ENCODE peak calls at places on chromosomes 16 and 17, in four cellular contexts. V is ascending aorta, Y is A549, R is DND-41. M is an unnamed sample.

GRCh38 chr17:48973806-48974205 is 5.4 kb upstream of the GIP start:
- DNase-seq in V (no peak), R (no peak), Y (no peak), M (no peak)

GRCh38 chr16:88782454-88783390 is 2.3 kb downstream of the PIEZO1 start:
- DNase-seq in V (peak), Y (no peak), R (no peak), M (peak)

GRCh38 chr17:6779411-6779810 is 3.4 kb downstream of the FBXO39 start:
- DNase-seq in R (no peak), Y (no peak), V (no peak), M (no peak)

GRCh38 chr16:89009343-89010209 is 32.6 kb upstream of the CBFA2T3 start:
- DNase-seq in V (no peak), Y (no peak), R (peak), M (peak)

GRCh38 chr16:88453621-88454314 is 688 bp downstream of the ZFPM1 start:
- DNase-seq in R (peak), Y (no peak), V (no peak), M (no peak)

GRCh38 chr17:41935641-41936040 is 5.2 kb downstream of the ODAD4 start:
- DNase-seq in Y (no peak), R (no peak), V (no peak), M (no peak)

GRCh38 chr17:44707755-44708400 is 587 bp upstream of the DBF4B start:
- DNase-seq in Y (no peak), V (no peak), R (no peak), M (no peak)

GRCh38 chr16:85613609-85614337 is 651 bp downstream of the GSE1 start:
- DNase-seq in R (peak), V (peak), Y (peak), M (no peak)

GRCh38 chr16:29898135-29898534 is 1.2 kb downstream of the SEZ6L2 start:
- DNase-seq in R (peak), Y (no peak), V (no peak), M (no peak)

GRCh38 chr17:74513987-74514631 is 17.2 kb downstream of the CD300LB start:
- DNase-seq in Y (peak), V (no peak), R (peak), M (no peak)

GRCh38 chr17:47760409-47761140 is 27.5 kb downstream of the TBX21 start:
- DNase-seq in R (no peak), V (no peak), Y (no peak), M (no peak)

GRCh38 chr17:80263253-80264047 is 2.8 kb downstream of the RNF213 start:
- DNase-seq in R (peak), Y (peak), V (peak), M (peak)

GRCh38 chr16:89060207-89060794 is 33.4 kb upstream of the ACSF3 start:
- DNase-seq in R (no peak), V (no peak), Y (no peak), M (no peak)

GRCh38 chr16:79372504-79373184 is 227.9 kb downstream of the MAF start:
- DNase-seq in V (no peak), Y (peak), R (no peak), M (no peak)

GRCh38 chr17:54270499-54270898 is 447.8 kb downstream of the KIF2B start:
- DNase-seq in Y (no peak), R (no peak), V (no peak), M (no peak)

GRCh38 chr16:85202631-85203461 is 90.6 kb upstream of the CIBAR2 start:
- DNase-seq in Y (no peak), R (no peak), V (peak), M (no peak)

GRCh38 chr17:47204722-47205418 is 4.3 kb upstream of the MYL4 start:
- DNase-seq in V (no peak), R (no peak), Y (no peak), M (no peak)

GRCh38 chr17:69523252-69523861 is 108.9 kb downstream of the MAP2K6 start:
- DNase-seq in Y (peak), V (peak), R (no peak), M (peak)

GRCh38 chr17:1773755-1774181 is 11.9 kb downstream of the SERPINF1 start:
- DNase-seq in Y (no peak), V (no peak), R (no peak), M (no peak)

GRCh38 chr17:28527859-28528258 is 21.7 kb downstream of the FOXN1 start:
- DNase-seq in R (no peak), Y (no peak), V (no peak), M (no peak)

GRCh38 chr17:28530250-28530649 is 22.2 kb downstream of the UNC119 start:
- DNase-seq in V (no peak), Y (no peak), R (no peak), M (no peak)

GRCh38 chr17:28527181-28527681 is 21.1 kb downstream of the FOXN1 start:
- DNase-seq in Y (no peak), R (no peak), V (no peak), M (no peak)

GRCh38 chr17:28528329-28529011 is 22.3 kb downstream of the FOXN1 start:
- DNase-seq in V (no peak), R (no peak), Y (no peak), M (no peak)

GRCh38 chr17:28529012-28529400 is 22.9 kb downstream of the FOXN1 start:
- DNase-seq in V (no peak), Y (no peak), R (no peak), M (no peak)
- H3K27ac ChIP-seq in V (no peak), Y (no peak), R (no peak), M (no peak)

GRCh38 chr16:66714062-66714461 is 17.5 kb upstream of the CMTM4 start:
- DNase-seq in R (no peak), Y (no peak), V (no peak), M (no peak)

GRCh38 chr16:66712512-66712911 is 16.0 kb upstream of the CMTM4 start:
- DNase-seq in V (no peak), R (no peak), Y (no peak), M (no peak)

GRCh38 chr16:66717112-66717675 is 20.7 kb upstream of the CMTM4 start:
- DNase-seq in V (no peak), R (peak), Y (peak), M (peak)

GRCh38 chr16:66713076-66713475 is 16.5 kb upstream of the CMTM4 start:
- DNase-seq in Y (no peak), V (no peak), R (no peak), M (no peak)

DNA sequence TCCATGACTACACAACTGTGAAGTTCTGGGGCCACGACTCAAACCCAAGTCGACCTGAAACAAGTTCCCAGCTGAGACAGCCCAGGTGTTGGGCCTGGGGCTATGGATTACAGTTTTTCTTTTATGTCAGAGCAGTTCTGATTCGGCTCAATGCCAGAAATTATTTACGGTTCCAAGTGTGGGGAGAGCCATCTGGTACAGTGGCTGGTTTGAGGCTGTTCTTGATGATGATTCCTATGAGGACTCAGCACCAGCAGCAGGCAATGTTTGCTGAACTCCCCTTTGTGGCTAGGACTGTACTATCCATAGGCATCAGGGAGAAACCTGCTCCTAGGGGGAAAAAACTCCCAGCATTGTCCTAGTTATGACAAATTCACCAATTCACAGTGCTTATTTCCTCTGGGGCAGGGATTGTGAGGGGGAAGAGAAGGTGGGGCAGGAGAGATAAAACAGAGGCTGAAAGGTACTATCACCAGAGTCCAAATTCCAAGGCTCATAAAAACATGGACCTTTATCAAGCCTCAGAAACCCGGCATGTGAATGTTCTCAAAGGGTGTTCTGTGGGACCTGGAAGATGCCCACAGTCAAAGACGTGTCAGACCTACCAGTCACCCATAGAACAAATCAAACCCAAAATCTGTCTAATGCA is 18.2 kb upstream of the CMTM4 start:
- DNase-seq in V (no peak), Y (no peak), R (no peak), M (no peak)
- H3K4me3 ChIP-seq in V (no peak), Y (no peak), R (no peak), M (no peak)

GRCh38 chr16:12203780-12204351 is 227.3 kb downstream of the SNX29 start:
- DNase-seq in R (no peak), Y (no peak), V (no peak), M (no peak)
- TF ChIP-seq CTCF in R (no peak), Y (no peak), V (no peak), M (no peak)

GRCh38 chr17:28476076-28476475 is 2.6 kb downstream of the SLC13A2 start:
- DNase-seq in V (no peak), Y (no peak), R (no peak), M (no peak)
- H3K27ac ChIP-seq in V (no peak), Y (no peak), R (no peak), M (no peak)

DNA sequence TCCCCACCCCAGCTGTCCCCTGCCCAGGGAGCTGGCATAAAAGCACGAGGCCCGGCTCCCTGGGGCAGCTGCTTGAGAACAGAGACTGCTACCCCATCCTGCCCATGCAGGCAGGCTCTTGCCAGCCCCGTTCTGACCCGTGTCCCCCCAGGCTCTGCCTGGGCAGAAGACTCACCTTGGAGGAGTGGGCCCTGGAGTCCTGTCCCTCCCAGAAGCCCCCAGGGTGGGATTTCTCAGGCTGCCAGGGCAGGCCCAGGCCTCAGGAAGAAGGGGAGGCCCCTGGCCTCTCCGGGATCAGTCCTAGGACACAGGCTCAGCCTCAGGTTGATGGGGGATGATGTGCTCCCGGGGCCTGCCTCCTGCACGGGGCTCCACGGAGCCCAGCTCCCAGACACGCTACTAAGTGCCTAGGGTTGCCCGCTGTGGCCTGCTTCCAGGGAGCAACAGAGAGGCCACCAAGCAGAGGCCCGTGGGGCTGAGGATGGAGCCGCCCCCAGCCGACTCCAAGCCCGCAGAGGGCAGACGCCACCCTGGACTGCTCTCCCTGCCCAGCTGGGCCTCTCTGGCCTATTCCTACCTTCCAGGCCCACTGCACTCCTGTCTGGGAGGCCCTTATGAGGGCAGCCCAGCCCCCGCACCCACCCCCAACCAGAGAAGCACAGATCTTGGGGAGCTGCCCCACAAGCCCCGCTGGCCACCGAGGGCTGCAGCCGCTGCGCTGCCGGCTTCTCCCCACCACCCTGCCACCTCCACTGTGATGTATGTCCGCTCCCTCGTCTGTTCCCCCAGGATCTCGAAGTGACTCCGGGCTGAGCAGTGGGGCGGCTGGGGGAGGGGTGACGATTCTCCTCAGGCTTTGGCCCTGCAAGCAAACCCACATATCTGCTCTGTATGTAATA is 1.7 kb downstream of the NME3 start:
- DNase-seq in Y (no peak), R (no peak), V (no peak), M (no peak)
- H3K4me3 ChIP-seq in Y (peak), R (no peak), V (peak), M (peak)

DNA sequence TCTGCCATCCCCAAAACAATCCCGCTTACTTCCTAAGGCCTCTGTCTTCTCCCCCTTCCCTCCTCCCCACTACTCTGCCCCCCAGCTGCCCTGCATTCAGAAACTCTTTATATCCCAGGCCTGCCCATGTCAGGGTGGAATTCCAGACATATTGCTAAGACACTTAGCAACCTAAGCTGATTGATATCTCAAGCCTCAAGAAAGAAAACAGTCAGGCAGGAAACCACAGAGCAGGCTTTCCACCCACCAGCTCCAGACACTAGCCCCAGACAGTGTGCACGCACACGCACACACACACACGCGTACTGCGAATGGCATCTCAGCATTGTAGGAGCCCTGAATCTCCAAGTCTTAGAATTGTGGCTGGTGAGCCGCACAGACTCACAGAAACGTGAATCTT is 8.9 kb upstream of the LPCAT2 start:
- DNase-seq in Y (peak), R (peak), V (peak), M (no peak)
- TF ChIP-seq CTCF in Y (no peak), R (no peak), V (no peak), M (no peak)

GRCh38 chr17:49994085-49995054 is 654 bp downstream of the DLX3 start:
- DNase-seq in Y (no peak), R (no peak), V (no peak), M (no peak)

GRCh38 chr17:49992191-49992932 is 2.7 kb downstream of the DLX3 start:
- DNase-seq in R (no peak), Y (no peak), V (no peak), M (no peak)

GRCh38 chr17:49992933-49993422 is 2.0 kb downstream of the DLX3 start:
- DNase-seq in Y (no peak), V (no peak), R (no peak), M (no peak)

GRCh38 chr17:49995055-49995738 is at the start of gene DLX3:
- DNase-seq in R (no peak), Y (peak), V (peak), M (no peak)

GRCh38 chr17:49993423-49994037 is 1.5 kb downstream of the DLX3 start:
- DNase-seq in Y (no peak), V (no peak), R (no peak), M (no peak)
- H3K27ac ChIP-seq in Y (no peak), V (no peak), R (no peak), M (no peak)

M was measured in dorsolateral prefrontal cortex.